ENCODE peak calls at places on chromosomes 11 and 22, in eight cellular contexts. Z, A, V, U, I, E, T and P are unnamed samples.

GRCh38 chr11:63905179-63905578 is 11.8 kb downstream of the RCOR2 start:
- DNase-seq in U (no peak), Z (no peak), I (no peak), E (no peak), T (no peak), A (no peak), V (no peak), P (no peak)

GRCh38 chr11:44005956-44006355 is 41.8 kb upstream of the ACCSL start:
- DNase-seq in Z (no peak), I (no peak), T (no peak), U (no peak), E (no peak), A (no peak), V (peak; percentile 26), P (no peak)

GRCh38 chr11:131079036-131079435 is 162.8 kb upstream of the SNX19 start:
- DNase-seq in I (no peak), T (no peak), E (no peak), V (no peak), Z (no peak), U (no peak), A (no peak), P (no peak)

GRCh38 chr22:19876941-19877625 is 22.4 kb upstream of the GNB1L start:
- DNase-seq in U (no peak), Z (no peak), I (no peak), A (no peak), E (no peak), V (peak; percentile 20), T (no peak), P (no peak)

GRCh38 chr11:122978303-122978620 is 3.4 kb downstream of the BSX start:
- DNase-seq in E (no peak), A (no peak), V (no peak), T (no peak), U (no peak), Z (no peak), I (no peak), P (no peak)

GRCh38 chr11:84290647-84291046 is 1004.5 kb upstream of the CCDC90B start:
- DNase-seq in U (no peak), V (no peak), E (no peak), A (no peak), I (no peak), T (no peak), Z (peak; percentile 64), P (no peak)

GRCh38 chr11:124577664-124578427 is 8.0 kb downstream of the OR8A1 start:
- DNase-seq in V (no peak), T (no peak), E (no peak), I (no peak), U (no peak), Z (no peak), A (no peak), P (no peak)

GRCh38 chr22:33272866-33273265 is 214.7 kb upstream of the SYN3 start:
- DNase-seq in U (no peak), E (no peak), V (no peak), T (no peak), Z (no peak), I (no peak), A (no peak), P (no peak)

GRCh38 chr11:93668171-93668570 is 6.7 kb downstream of the CEP295 start:
- DNase-seq in Z (peak; percentile 17), E (no peak), T (no peak), V (no peak), A (no peak), I (no peak), U (no peak), P (no peak)

GRCh38 chr11:111347723-111348115 is 31.4 kb downstream of the POU2AF1 start:
- DNase-seq in U (no peak), Z (peak; percentile 15), E (no peak), V (no peak), A (no peak), I (no peak), T (no peak), P (no peak)

GRCh38 chr11:107991868-107992414 is 16.8 kb upstream of the CUL5 start:
- DNase-seq in I (no peak), U (no peak), E (no peak), T (no peak), V (no peak), A (no peak), Z (no peak), P (no peak)

GRCh38 chr11:1916132-1916985 is 3.1 kb upstream of the TNNT3 start:
- DNase-seq in Z (no peak), V (no peak), U (no peak), E (no peak), T (no peak), I (no peak), A (no peak), P (no peak)